ENCODE peak calls at places on chromosomes 4 and X, in four cellular contexts. O is lung; V is GM06990; I is CD8-positive, alpha-beta T cell. X is an unnamed sample. For H3K27me3 and H3K36me3, the result is how much of the 10 kb centered on the place peaks cover.

GRCh38 chrX:11509786-11510185 is 155.9 kb downstream of the ARHGAP6 start:
- DNase-seq in O (no peak), V (no peak), I (no peak), X (no peak)

GRCh38 chrX:39450578-39450977 is 647.2 kb downstream of the BCOR start:
- DNase-seq in O (no peak), V (no peak), I (no peak), X (no peak)

GRCh38 chr4:181176306-181176705 is 1066.9 kb upstream of the TENM3 start:
- DNase-seq in O (no peak), V (no peak), I (no peak), X (no peak)

GRCh38 chrX:2627272-2627867 is 63.7 kb upstream of the CD99 start:
- DNase-seq in O (no peak), V (peak), I (peak), X (no peak)

GRCh38 chr4:51835854-51836253 is 7.1 kb upstream of the DCUN1D4 start:
- DNase-seq in O (no peak), V (no peak), I (no peak), X (no peak)

GRCh38 chrX:97070346-97070745 is 186.6 kb downstream of the RPA4 start:
- DNase-seq in O (no peak), V (no peak), I (no peak), X (no peak)

GRCh38 chrX:153638041-153638371 is 9.0 kb upstream of the DUSP9 start:
- DNase-seq in O (no peak), V (no peak), I (no peak), X (no peak)

GRCh38 chr4:146514651-146515379 is 6.9 kb downstream of the SLC10A7 start:
- DNase-seq in O (no peak), V (no peak), I (no peak), X (no peak)

DNA sequence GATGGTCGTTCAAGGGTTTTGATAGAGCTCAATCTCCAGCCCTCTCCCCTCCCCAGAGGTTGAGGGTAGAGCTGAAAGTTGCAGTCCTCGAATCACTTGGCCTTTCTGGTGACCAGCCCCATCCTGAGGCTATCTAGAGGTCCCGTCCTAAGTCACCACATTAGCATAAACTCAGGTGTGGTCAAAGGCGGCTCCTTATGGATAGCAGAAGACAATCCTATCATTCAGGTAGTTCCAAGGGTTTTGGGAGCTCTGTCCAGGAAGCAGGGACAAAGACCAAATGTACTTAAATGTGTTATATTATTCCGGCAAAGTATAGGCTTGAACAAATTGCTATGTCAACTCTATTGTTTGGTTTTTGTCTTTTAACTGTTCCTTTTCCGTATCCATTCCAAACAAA is 30.6 kb downstream of the PDK3 start:
- DNase-seq in O (no peak), V (no peak), I (no peak), X (no peak)
- H3K27me3 ChIP-seq in O (under half), V (under half), I (under half), X (under half)

DNA sequence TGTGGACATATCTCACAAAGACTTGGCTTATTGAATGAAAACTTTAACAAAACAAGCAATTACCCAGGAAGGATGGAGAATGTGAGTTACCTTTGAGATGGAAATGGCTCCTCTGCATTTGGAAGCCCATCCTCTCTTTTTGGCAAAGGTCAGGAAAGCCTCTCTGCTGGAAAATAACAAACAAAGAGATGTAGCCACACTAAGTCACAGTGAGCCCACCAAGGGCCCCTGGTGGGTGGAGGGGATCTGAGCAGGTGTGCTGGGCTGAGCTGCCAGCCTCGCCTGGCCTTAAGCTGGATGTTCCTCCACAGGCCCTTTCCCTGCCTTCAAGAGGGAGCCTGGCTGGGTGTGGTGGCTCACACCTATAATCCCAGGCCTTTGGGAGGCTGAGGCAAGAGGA is 269.2 kb downstream of the HNRNPD start:
- DNase-seq in O (no peak), V (no peak), I (no peak), X (no peak)
- TF ChIP-seq CTCF in O (no peak), V (no peak), I (no peak), X (no peak)

DNA sequence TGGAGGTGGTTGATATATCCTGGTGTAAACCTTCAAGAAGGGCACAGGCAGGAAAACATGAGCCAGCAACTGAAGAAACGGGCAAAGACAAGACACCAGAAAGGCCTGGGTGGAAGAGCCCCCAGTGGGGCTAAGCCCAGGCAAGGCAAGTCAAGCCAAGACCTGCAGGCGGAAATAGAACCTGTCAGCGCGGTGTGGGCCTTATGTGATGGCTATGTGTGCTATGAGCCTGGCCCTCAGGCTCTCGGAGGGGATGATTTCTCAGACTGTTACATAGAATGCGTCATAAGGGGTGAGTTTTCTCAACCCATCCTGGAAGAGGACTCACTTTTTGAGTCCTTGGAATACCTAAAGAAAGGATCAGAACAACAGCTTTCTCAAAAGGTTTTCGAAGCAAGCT is 7.2 kb downstream of the ZFP42 start:
- DNase-seq in O (no peak), V (no peak), I (no peak), X (no peak)
- H3K36me3 ChIP-seq in O (under half), V (under half), I (under half), X (under half)

GRCh38 chrX:43643662-43644061 is 12.4 kb upstream of the MAOA start:
- DNase-seq in O (no peak), V (no peak), I (no peak), X (no peak)
- H3K27me3 ChIP-seq in O (under half), V (under half), I (under half), X (under half)

GRCh38 chr4:132614682-132615081 is 534.4 kb upstream of the PCDH10 start:
- DNase-seq in O (no peak), V (no peak), I (no peak), X (no peak)
- TF ChIP-seq CTCF in O (no peak), V (no peak), I (no peak), X (no peak)

DNA sequence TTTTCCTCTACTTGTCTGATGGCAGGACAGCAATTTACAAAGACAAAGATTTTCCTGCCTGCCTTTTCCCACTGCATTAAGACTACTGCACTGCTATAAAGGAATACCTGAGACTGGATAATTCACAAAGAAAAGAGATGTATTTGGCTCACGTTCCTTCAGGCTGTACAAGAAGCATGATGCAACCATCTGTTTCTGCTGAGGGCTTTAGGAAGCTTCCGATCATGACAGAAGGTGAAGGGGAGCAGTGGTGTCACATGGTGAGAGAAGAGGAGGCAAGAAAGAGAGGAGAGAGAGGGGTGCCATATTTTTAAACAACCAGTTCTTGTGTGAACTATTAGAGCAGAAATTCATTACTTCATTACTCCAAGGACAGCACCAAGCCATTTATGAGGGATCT is 617.1 kb upstream of the HTR2C start:
- DNase-seq in O (no peak), V (no peak), I (no peak), X (no peak)
- H3K36me3 ChIP-seq in O (under half), V (under half), I (under half), X (under half)